ENCODE peak calls at places on chromosomes 3 and 15, in four cellular contexts. U is progenitor cell of endocrine pancreas, H is LoVo, E is AG20443. T is an unnamed sample.

GRCh38 chr15:84658788-84659411 is 901 bp upstream of the NMB start:
- DNase-seq in U (no peak), H (no peak), E (no peak), T (no peak)

GRCh38 chr15:100759116-100759515 is 120.5 kb upstream of the ALDH1A3 start:
- DNase-seq in U (no peak), H (no peak), E (peak), T (no peak)

GRCh38 chr15:53193149-53193548 is 403.0 kb upstream of the ONECUT1 start:
- DNase-seq in U (no peak), H (peak), E (peak), T (no peak)

GRCh38 chr15:76327191-76328105 is 9.1 kb upstream of the ISL2 start:
- DNase-seq in U (no peak), H (no peak), E (peak), T (no peak)

GRCh38 chr15:75051161-75051560 is 27.8 kb downstream of the PPCDC start:
- DNase-seq in U (no peak), H (no peak), E (no peak), T (no peak)

GRCh38 chr15:90892498-90893174 is 8.3 kb downstream of the FES start:
- DNase-seq in U (no peak), H (no peak), E (no peak), T (no peak)

GRCh38 chr3:194497799-194498575 is 11.2 kb upstream of the ATP13A3 start:
- DNase-seq in U (no peak), H (peak), E (no peak), T (no peak)

GRCh38 chr15:61830536-61831330 is 229.5 kb downstream of the VPS13C start:
- DNase-seq in U (no peak), H (no peak), E (no peak), T (no peak)

GRCh38 chr15:54298396-54298795 is 320.2 kb downstream of the UNC13C start:
- DNase-seq in U (no peak), H (no peak), E (no peak), T (no peak)

GRCh38 chr15:26443321-26443720 is 329.5 kb downstream of the GABRB3 start:
- DNase-seq in U (no peak), H (no peak), E (no peak), T (no peak)

GRCh38 chr3:5195605-5196004 is 8.1 kb downstream of the EDEM1 start:
- DNase-seq in U (no peak), H (no peak), E (no peak), T (no peak)

GRCh38 chr3:36295206-36295760 is 85.0 kb upstream of the STAC start:
- DNase-seq in U (no peak), H (no peak), E (no peak), T (no peak)

GRCh38 chr3:25594007-25594502 is 70.7 kb downstream of the TOP2B start:
- DNase-seq in U (no peak), H (peak), E (peak), T (no peak)

GRCh38 chr3:40329081-40329480 is 19.6 kb downstream of the EIF1B start:
- DNase-seq in U (no peak), H (no peak), E (no peak), T (no peak)

GRCh38 chr3:138898301-138898700 is 48.6 kb downstream of the FOXL2 start:
- DNase-seq in U (no peak), H (peak), E (peak), T (no peak)

T was measured in mesothelial cell of epicardium.